ENCODE peak calls at places on chromosome 12, in eight cellular contexts. U, N, O, R, V, L, Z and T are unnamed samples.

GRCh38 chr12:109612975-109613502 is 39.4 kb downstream of the MVK start:
- DNase-seq in L (no peak), Z (peak; percentile 41), V (peak; percentile 5), R (no peak), O (no peak), N (no peak), U (no peak), T (no peak)

GRCh38 chr12:95712269-95712668 is 78.3 kb downstream of the NTN4 start:
- DNase-seq in N (no peak), L (no peak), O (no peak), U (no peak), V (no peak), R (no peak), Z (no peak), T (no peak)

GRCh38 chr12:14896477-14897184 is 11.0 kb upstream of the MGP start:
- DNase-seq in V (peak; percentile 32), Z (peak; percentile 85), R (no peak), U (no peak), N (no peak), L (peak; percentile 52), O (no peak), T (no peak)

GRCh38 chr12:65532744-65533143 is 254.3 kb downstream of the MSRB3 start:
- DNase-seq in Z (peak; percentile 73), O (no peak), N (no peak), R (no peak), U (no peak), L (no peak), V (peak; percentile 94), T (no peak)

GRCh38 chr12:79555006-79555925 is 135.5 kb downstream of the PAWR start:
- DNase-seq in L (no peak), V (peak; percentile 71), O (no peak), Z (peak; percentile 88), N (no peak), U (no peak), R (no peak), T (no peak)

GRCh38 chr12:93860659-93861373 is 183.6 kb downstream of the CRADD start:
- DNase-seq in O (no peak), V (peak; percentile 21), L (no peak), N (no peak), R (no peak), Z (no peak), U (no peak), T (no peak)

GRCh38 chr12:93127582-93128331 is 198.7 kb upstream of the EEA1 start:
- DNase-seq in V (peak; percentile 83), U (peak; percentile 36), Z (peak; percentile 100), L (peak; percentile 37), O (peak; percentile 92), N (no peak), R (peak; percentile 63), T (peak; percentile 76)

GRCh38 chr12:16492820-16493797 is 112.9 kb downstream of the LMO3 start:
- DNase-seq in N (no peak), R (no peak), Z (no peak), U (no peak), L (no peak), O (no peak), V (no peak), T (no peak)

GRCh38 chr12:21852251-21852650 is 77.7 kb upstream of the KCNJ8 start:
- DNase-seq in R (no peak), Z (peak; percentile 36), N (no peak), V (peak; percentile 44), U (no peak), L (no peak), O (no peak), T (no peak)

GRCh38 chr12:53489242-53489915 is 9.9 kb downstream of the MAP3K12 start:
- DNase-seq in Z (no peak), U (no peak), N (no peak), L (no peak), R (no peak), V (no peak), O (peak; percentile 24), T (no peak)

GRCh38 chr12:113099764-113100163 is 35.8 kb downstream of the RASAL1 start:
- DNase-seq in V (no peak), N (no peak), Z (no peak), L (no peak), U (no peak), O (no peak), R (peak; percentile 27), T (no peak)

GRCh38 chr12:75270157-75270556 is 60.0 kb downstream of the CAPS2 start:
- DNase-seq in O (no peak), R (no peak), V (no peak), L (no peak), N (no peak), Z (no peak), U (no peak), T (no peak)